ENCODE peak calls at places on chromosomes 16 and 17, in four cellular contexts. One of them, this sample, is unnamed.

GRCh38 chr16:50121721-50122445 is 31.2 kb upstream of the TENT4B start:
- DNase-seq in A549: no peak
- DNase-seq in heart left ventricle: no peak
- DNase-seq in tibial nerve: no peak
- DNase-seq in this sample: no peak

GRCh38 chr17:49414271-49414621 is 436 bp downstream of the PHB1 start:
- DNase-seq in A549: peak
- DNase-seq in heart left ventricle: no peak
- DNase-seq in tibial nerve: no peak
- DNase-seq in this sample: no peak

GRCh38 chr16:90020838-90021382 is 1.7 kb upstream of the DBNDD1 start:
- DNase-seq in heart left ventricle: no peak
- DNase-seq in A549: no peak
- DNase-seq in tibial nerve: no peak
- DNase-seq in this sample: no peak

GRCh38 chr17:68661265-68662036 is 60.3 kb upstream of the FAM20A start:
- DNase-seq in tibial nerve: no peak
- DNase-seq in heart left ventricle: no peak
- DNase-seq in A549: no peak
- DNase-seq in this sample: no peak

GRCh38 chr16:720990-721764 is at the start of gene ANTKMT:
- DNase-seq in heart left ventricle: peak
- DNase-seq in tibial nerve: peak
- DNase-seq in A549: peak
- DNase-seq in this sample: peak

GRCh38 chr17:73944366-73944765 is 259.1 kb upstream of the RPL38 start:
- DNase-seq in tibial nerve: no peak
- DNase-seq in A549: no peak
- DNase-seq in heart left ventricle: no peak
- DNase-seq in this sample: no peak

GRCh38 chr16:89395150-89396142 is 94.9 kb downstream of the ANKRD11 start:
- DNase-seq in heart left ventricle: peak
- DNase-seq in A549: peak
- DNase-seq in tibial nerve: peak
- DNase-seq in this sample: no peak

GRCh38 chr17:19362293-19363113 is at the start of gene B9D1:
- DNase-seq in tibial nerve: peak
- DNase-seq in A549: peak
- DNase-seq in heart left ventricle: peak
- DNase-seq in this sample: peak

GRCh38 chr16:49809112-49809511 is 46.8 kb downstream of the ZNF423 start:
- DNase-seq in heart left ventricle: no peak
- DNase-seq in tibial nerve: no peak
- DNase-seq in A549: no peak
- DNase-seq in this sample: no peak

GRCh38 chr17:75082683-75083082 is 5.1 kb upstream of the SLC16A5 start:
- DNase-seq in heart left ventricle: no peak
- DNase-seq in tibial nerve: no peak
- DNase-seq in A549: no peak
- DNase-seq in this sample: no peak

GRCh38 chr16:49495151-49495566 is 121.6 kb downstream of the C16orf78 start:
- DNase-seq in A549: no peak
- DNase-seq in heart left ventricle: no peak
- DNase-seq in tibial nerve: no peak
- DNase-seq in this sample: no peak

GRCh38 chr17:31568140-31568938 is 176.9 kb downstream of the RAB11FIP4 start:
- DNase-seq in tibial nerve: peak
- DNase-seq in A549: no peak
- DNase-seq in heart left ventricle: no peak
- DNase-seq in this sample: no peak

GRCh38 chr17:44132275-44132821 is 8.9 kb upstream of the HDAC5 start:
- DNase-seq in heart left ventricle: no peak
- DNase-seq in A549: no peak
- DNase-seq in tibial nerve: no peak
- DNase-seq in this sample: no peak

GRCh38 chr16:70674221-70675014 is 11.4 kb downstream of the MTSS2 start:
- DNase-seq in tibial nerve: no peak
- DNase-seq in heart left ventricle: no peak
- DNase-seq in A549: no peak
- DNase-seq in this sample: no peak

GRCh38 chr17:45222273-45222993 is 748 bp downstream of the FMNL1 start:
- DNase-seq in A549: no peak
- DNase-seq in heart left ventricle: peak
- DNase-seq in tibial nerve: no peak
- DNase-seq in this sample: peak
- TF ChIP-seq POLR2A in A549: no peak
- TF ChIP-seq POLR2A in heart left ventricle: no peak
- TF ChIP-seq POLR2A in tibial nerve: no peak
- TF ChIP-seq POLR2A in this sample: no peak

DNA sequence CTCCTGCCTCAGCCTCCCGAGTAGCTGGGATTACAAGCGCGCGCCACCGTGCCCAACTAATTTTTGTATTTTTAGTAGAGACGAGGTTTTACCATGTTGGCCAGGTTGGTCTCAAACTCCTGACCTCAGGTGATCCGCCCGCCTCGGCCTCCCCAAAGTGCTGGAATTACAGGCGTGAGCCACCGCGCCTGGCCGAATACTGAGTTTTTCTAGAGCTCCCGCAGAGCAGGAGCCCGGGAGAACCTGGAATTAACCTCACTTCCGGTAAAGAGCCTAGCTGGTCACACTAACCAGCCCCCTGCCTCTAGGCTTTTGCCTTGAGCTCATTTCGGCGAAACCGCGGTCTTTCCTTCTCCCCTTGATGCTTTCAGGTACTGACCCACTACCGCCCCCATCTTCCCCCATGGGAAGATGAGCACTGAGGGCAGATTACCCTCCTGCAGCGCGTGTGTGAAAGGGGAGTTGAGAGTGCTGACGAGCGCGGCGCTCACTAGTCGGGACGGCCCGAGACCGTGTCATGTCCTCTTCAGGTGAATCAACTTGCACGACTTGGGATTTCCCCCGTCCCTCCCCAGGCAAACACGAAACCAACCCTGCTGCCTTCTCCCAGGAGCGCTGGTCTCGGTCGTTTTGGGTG is 743 bp upstream of the NEK8 start:
- DNase-seq in heart left ventricle: peak
- DNase-seq in tibial nerve: no peak
- DNase-seq in A549: peak
- DNase-seq in this sample: peak
- TF ChIP-seq POLR2A in heart left ventricle: no peak
- TF ChIP-seq POLR2A in tibial nerve: no peak
- TF ChIP-seq POLR2A in A549: peak
- TF ChIP-seq POLR2A in this sample: no peak

GRCh38 chr17:46772013-46772878 is 46.2 kb downstream of the WNT3 start:
- DNase-seq in A549: peak
- DNase-seq in heart left ventricle: peak
- DNase-seq in tibial nerve: no peak
- DNase-seq in this sample: no peak
- TF ChIP-seq POLR2A in A549: peak
- TF ChIP-seq POLR2A in heart left ventricle: no peak
- TF ChIP-seq POLR2A in tibial nerve: no peak
- TF ChIP-seq POLR2A in this sample: no peak

GRCh38 chr17:81590121-81590520 is 38.0 kb upstream of the FAAP100 start:
- DNase-seq in A549: no peak
- DNase-seq in tibial nerve: no peak
- DNase-seq in heart left ventricle: no peak
- DNase-seq in this sample: no peak
- TF ChIP-seq POLR2A in A549: no peak
- TF ChIP-seq POLR2A in tibial nerve: no peak
- TF ChIP-seq POLR2A in heart left ventricle: no peak
- TF ChIP-seq POLR2A in this sample: peak

GRCh38 chr17:80423536-80424225 is 8.7 kb downstream of the ENDOV start:
- DNase-seq in heart left ventricle: no peak
- DNase-seq in tibial nerve: no peak
- DNase-seq in A549: no peak
- DNase-seq in this sample: peak
- TF ChIP-seq POLR2A in heart left ventricle: no peak
- TF ChIP-seq POLR2A in tibial nerve: no peak
- TF ChIP-seq POLR2A in A549: no peak
- TF ChIP-seq POLR2A in this sample: no peak

GRCh38 chr17:55303701-55304145 is 39.0 kb downstream of the HLF start:
- DNase-seq in heart left ventricle: no peak
- DNase-seq in tibial nerve: no peak
- DNase-seq in A549: no peak
- DNase-seq in this sample: no peak

GRCh38 chr17:55303008-55303493 is 38.3 kb downstream of the HLF start:
- DNase-seq in heart left ventricle: no peak
- DNase-seq in A549: no peak
- DNase-seq in tibial nerve: no peak
- DNase-seq in this sample: no peak

GRCh38 chr17:55307879-55308278 is 43.1 kb downstream of the HLF start:
- DNase-seq in A549: no peak
- DNase-seq in heart left ventricle: no peak
- DNase-seq in tibial nerve: no peak
- DNase-seq in this sample: no peak

GRCh38 chr17:55304171-55304859 is 39.6 kb downstream of the HLF start:
- DNase-seq in A549: no peak
- DNase-seq in heart left ventricle: no peak
- DNase-seq in tibial nerve: no peak
- DNase-seq in this sample: no peak

GRCh38 chr17:55305321-55306087 is 40.7 kb downstream of the HLF start:
- DNase-seq in tibial nerve: no peak
- DNase-seq in heart left ventricle: no peak
- DNase-seq in A549: no peak
- DNase-seq in this sample: no peak
- TF ChIP-seq POLR2A in tibial nerve: no peak
- TF ChIP-seq POLR2A in heart left ventricle: no peak
- TF ChIP-seq POLR2A in A549: no peak
- TF ChIP-seq POLR2A in this sample: no peak

GRCh38 chr16:75074920-75075687 is 41.5 kb downstream of the LDHD start:
- DNase-seq in tibial nerve: no peak
- DNase-seq in heart left ventricle: no peak
- DNase-seq in A549: no peak
- DNase-seq in this sample: peak
- TF ChIP-seq POLR2A in tibial nerve: no peak
- TF ChIP-seq POLR2A in heart left ventricle: no peak
- TF ChIP-seq POLR2A in A549: no peak
- TF ChIP-seq POLR2A in this sample: peak

GRCh38 chr16:2767891-2768290 is 9.2 kb downstream of the ELOB start:
- DNase-seq in A549: no peak
- DNase-seq in tibial nerve: no peak
- DNase-seq in heart left ventricle: no peak
- DNase-seq in this sample: no peak
- TF ChIP-seq POLR2A in A549: no peak
- TF ChIP-seq POLR2A in tibial nerve: no peak
- TF ChIP-seq POLR2A in heart left ventricle: no peak
- TF ChIP-seq POLR2A in this sample: peak

DNA sequence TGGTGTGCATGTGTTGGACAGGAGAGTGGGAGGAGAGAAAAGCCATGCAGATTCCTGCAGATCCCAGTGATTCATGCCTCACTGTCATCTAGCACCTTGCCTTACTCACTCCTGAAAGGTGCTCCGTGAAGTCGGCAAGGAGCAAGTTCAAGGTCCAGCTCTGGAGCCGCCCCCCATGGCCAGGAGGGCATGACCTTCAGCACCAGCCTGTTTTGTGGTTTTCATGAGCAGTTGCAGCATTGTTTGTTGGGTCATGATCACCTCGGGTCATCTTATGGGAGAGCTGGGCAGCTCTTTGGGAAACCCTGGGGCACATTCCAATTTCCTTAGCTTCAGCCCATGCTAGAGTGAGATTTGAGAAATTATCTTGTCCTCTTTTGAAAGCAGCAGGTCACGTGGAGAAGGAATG is 137.5 kb upstream of the IRX3 start:
- DNase-seq in tibial nerve: no peak
- DNase-seq in A549: no peak
- DNase-seq in heart left ventricle: no peak
- DNase-seq in this sample: no peak
- TF ChIP-seq POLR2A in tibial nerve: no peak
- TF ChIP-seq POLR2A in A549: no peak
- TF ChIP-seq POLR2A in heart left ventricle: no peak
- TF ChIP-seq POLR2A in this sample: no peak